ENCODE peak calls at places on chromosomes 6 and 20, in six cellular contexts. C, B, E, A, Q and J are unnamed samples.

GRCh38 chr6:148577687-148578488 is 168.9 kb upstream of the UST start:
- DNase-seq in B (peak; percentile 53), A (peak; percentile 62), Q (peak; percentile 74), E (no peak), C (peak; percentile 65), J (peak; percentile 79)

GRCh38 chr20:33667245-33668086 is 723 bp downstream of the ACTL10 start:
- DNase-seq in Q (peak; percentile 63), C (peak; percentile 45), A (peak; percentile 35), E (peak; percentile 58), B (peak; percentile 40), J (peak; percentile 91)

GRCh38 chr20:48995599-48995998 is 50.5 kb upstream of the CSE1L start:
- DNase-seq in A (no peak), Q (no peak), B (no peak), C (peak; percentile 84), E (no peak), J (no peak)

GRCh38 chr20:50385733-50386640 is 124.2 kb upstream of the PTPN1 start:
- DNase-seq in E (peak; percentile 54), A (no peak), Q (no peak), C (no peak), B (no peak), J (no peak)

GRCh38 chr6:57209030-57209429 is 13.1 kb downstream of the RAB23 start:
- DNase-seq in B (no peak), Q (no peak), C (no peak), E (no peak), A (no peak), J (no peak)

GRCh38 chr6:138161434-138162103 is at the start of gene ARFGEF3:
- DNase-seq in C (peak; percentile 60), B (peak; percentile 64), A (no peak), Q (no peak), E (no peak), J (peak; percentile 73)

GRCh38 chr6:155408231-155408630 is 47.4 kb downstream of the NOX3 start:
- DNase-seq in E (no peak), B (no peak), C (no peak), A (no peak), Q (no peak), J (no peak)

GRCh38 chr6:112031956-112032355 is 21.9 kb upstream of the CCN6 start:
- DNase-seq in B (no peak), Q (no peak), C (no peak), E (no peak), A (no peak), J (no peak)

GRCh38 chr6:34381086-34381485 is 11.4 kb downstream of the NUDT3 start:
- DNase-seq in A (no peak), B (no peak), C (no peak), E (no peak), Q (no peak), J (no peak)

GRCh38 chr6:79894939-79895338 is 52.4 kb downstream of the ELOVL4 start:
- DNase-seq in C (no peak), B (peak; percentile 58), A (no peak), E (no peak), Q (peak; percentile 16), J (no peak)

GRCh38 chr20:53829706-53830521 is 236.3 kb upstream of the ZNF217 start:
- DNase-seq in B (no peak), Q (no peak), C (no peak), E (no peak), A (no peak), J (peak; percentile 19)

GRCh38 chr20:61092199-61092598 is 159.9 kb upstream of the CDH4 start:
- DNase-seq in E (no peak), A (no peak), B (no peak), Q (no peak), C (no peak), J (no peak)

GRCh38 chr6:154661751-154662150 is 71.5 kb upstream of the SCAF8 start:
- DNase-seq in C (peak; percentile 91), Q (no peak), B (no peak), A (no peak), E (no peak), J (no peak)

GRCh38 chr20:56875052-56875663 is 246.1 kb downstream of the TFAP2C start:
- DNase-seq in B (peak; percentile 91), C (no peak), E (no peak), Q (peak; percentile 42), A (no peak), J (peak; percentile 78)

GRCh38 chr6:118577972-118578371 is 29.9 kb downstream of the PLN start:
- DNase-seq in C (no peak), E (no peak), Q (no peak), A (no peak), B (no peak), J (no peak)

GRCh38 chr6:47357827-47358226 is 48.1 kb upstream of the TNFRSF21 start:
- DNase-seq in Q (no peak), E (no peak), A (no peak), C (no peak), B (no peak), J (no peak)

GRCh38 chr6:20998748-20999448 is 464.6 kb downstream of the CDKAL1 start:
- DNase-seq in C (no peak), E (no peak), Q (no peak), B (no peak), A (no peak), J (no peak)

GRCh38 chr6:44253307-44254101 is 3.8 kb downstream of the SLC35B2 start:
- DNase-seq in B (peak; percentile 26), A (peak; percentile 80), Q (no peak), E (no peak), C (peak; percentile 58), J (peak; percentile 70)